ENCODE peak calls at places on chromosomes 6 and 20, in six cellular contexts. Y is esophagus squamous epithelium, K is heart left ventricle, T is K562, X is uterus, P is sigmoid colon. G is an unnamed sample.

GRCh38 chr6:52654007-52654406 is 16.9 kb upstream of the TMEM14A start:
- DNase-seq in Y (no peak), X (no peak), K (no peak), P (no peak), T (no peak), G (no peak)

GRCh38 chr6:105108631-105109262 is 71.1 kb downstream of the POPDC3 start:
- DNase-seq in T (no peak), K (no peak), P (no peak), Y (no peak), X (no peak), G (no peak)

GRCh38 chr6:73519943-73520687 is 717 bp downstream of the EEF1A1 start:
- DNase-seq in Y (no peak), T (peak; percentile 78), K (peak; percentile 89), P (peak; percentile 89), X (peak; percentile 70), G (peak; percentile 57)

GRCh38 chr6:138088307-138088744 is 18.9 kb downstream of the PERP start:
- DNase-seq in Y (no peak), T (no peak), P (no peak), K (no peak), X (no peak), G (no peak)

GRCh38 chr6:1901556-1901955 is 291.8 kb downstream of the FOXC1 start:
- DNase-seq in X (no peak), P (no peak), K (no peak), T (peak; percentile 10), Y (no peak), G (no peak)

GRCh38 chr6:33723576-33724085 is 12.1 kb upstream of the UQCC2 start:
- DNase-seq in T (no peak), X (no peak), P (no peak), K (no peak), Y (no peak), G (no peak)

GRCh38 chr6:33995046-33995872 is 150.6 kb downstream of the GRM4 start:
- DNase-seq in T (no peak), P (no peak), K (peak; percentile 34), Y (no peak), X (no peak), G (peak; percentile 68)

GRCh38 chr20:54219751-54220426 is 12.0 kb downstream of the PFDN4 start:
- DNase-seq in P (no peak), K (no peak), Y (no peak), X (no peak), T (peak; percentile 41), G (no peak)

GRCh38 chr6:140051521-140052455 is 677.3 kb upstream of the CITED2 start:
- DNase-seq in K (no peak), Y (no peak), P (no peak), X (no peak), T (no peak), G (no peak)

GRCh38 chr20:40965671-40966070 is 63.0 kb upstream of the TOP1 start:
- DNase-seq in Y (no peak), P (peak; percentile 20), X (no peak), K (no peak), T (no peak), G (no peak)

GRCh38 chr6:109790131-109790530 is 99.0 kb downstream of the FIG4 start:
- DNase-seq in Y (no peak), T (no peak), P (no peak), K (no peak), X (no peak), G (no peak)

GRCh38 chr6:136086686-136087085 is 163.4 kb downstream of the MTFR2 start:
- DNase-seq in K (no peak), Y (no peak), X (no peak), P (no peak), T (no peak), G (no peak)

DNA sequence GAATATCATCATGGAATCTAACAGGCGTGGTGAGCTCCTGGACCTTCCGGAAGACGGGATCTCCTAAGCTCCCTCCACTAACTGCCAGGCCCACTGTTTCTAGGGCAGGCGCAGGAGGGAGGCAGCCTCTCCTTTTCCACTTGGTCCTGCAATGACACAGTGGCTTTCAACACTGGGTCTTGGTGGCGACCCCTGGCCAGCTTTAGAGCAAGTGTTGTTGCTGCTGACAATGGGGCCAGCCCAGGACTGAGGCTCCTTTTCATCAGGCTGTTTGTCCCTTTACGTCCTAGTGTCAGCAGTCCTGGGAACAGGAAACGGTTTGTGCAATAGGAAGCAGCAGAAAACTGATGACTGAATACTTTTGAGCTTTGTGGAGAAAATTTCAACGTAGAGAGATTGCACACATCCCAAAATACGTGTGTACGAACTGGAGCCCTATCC is 9.7 kb upstream of the QKI start:
- DNase-seq in P (peak; percentile 74), T (no peak), Y (no peak), K (no peak), X (peak; percentile 34), G (no peak)
- TF ChIP-seq POLR2A in P (no peak), T (no peak), Y (peak; percentile 41), K (no peak), X (no peak), G (no peak)

GRCh38 chr20:57716893-57717292 is 7.1 kb upstream of the PMEPA1 start:
- DNase-seq in T (no peak), Y (no peak), K (peak; percentile 38), X (no peak), P (no peak), G (no peak)

GRCh38 chr20:57719951-57720350 is 10.1 kb upstream of the PMEPA1 start:
- DNase-seq in X (no peak), K (no peak), P (no peak), Y (no peak), T (no peak), G (no peak)

GRCh38 chr20:57716202-57716601 is 6.4 kb upstream of the PMEPA1 start:
- DNase-seq in P (no peak), K (peak; percentile 1), Y (no peak), X (no peak), T (no peak), G (no peak)

GRCh38 chr20:57718490-57719009 is 8.7 kb upstream of the PMEPA1 start:
- DNase-seq in X (peak; percentile 98), P (peak; percentile 99), Y (peak; percentile 76), K (peak; percentile 96), T (peak; percentile 92), G (peak; percentile 95)

GRCh38 chr20:57717797-57718196 is 8.0 kb upstream of the PMEPA1 start:
- DNase-seq in X (no peak), P (no peak), T (no peak), K (no peak), Y (no peak), G (no peak)
- H3K4me3 ChIP-seq in X (no peak overlapping the region), P (no peak overlapping the region), T (no peak overlapping the region), K (peak overlapping the region; percentile 1), Y (no peak overlapping the region), G (no peak overlapping the region)

GRCh38 chr6:166237611-166238010 is 70.0 kb upstream of the TBXT start:
- DNase-seq in T (no peak), X (no peak), K (no peak), P (no peak), Y (no peak), G (no peak)

GRCh38 chr6:166240889-166241288 is 67.3 kb downstream of the PRR18 start:
- DNase-seq in T (no peak), X (no peak), P (no peak), K (no peak), Y (no peak), G (no peak)

GRCh38 chr6:166236586-166236985 is 68.9 kb upstream of the TBXT start:
- DNase-seq in T (no peak), P (no peak), X (no peak), K (no peak), Y (no peak), G (no peak)

GRCh38 chr6:166235666-166236292 is 68.1 kb upstream of the TBXT start:
- DNase-seq in T (no peak), P (no peak), Y (no peak), X (no peak), K (no peak), G (no peak)
- TF ChIP-seq CTCF in T (no peak), P (no peak), Y (no peak), X (no peak), K (no peak), G (no peak)

GRCh38 chr20:46406200-46406985 is at the start of gene ELMO2:
- DNase-seq in K (peak; percentile 98), T (peak; percentile 97), Y (peak; percentile 91), P (peak; percentile 99), X (peak; percentile 99), G (peak; percentile 96)
- TF ChIP-seq POLR2A in K (no peak), T (peak; percentile 53), Y (peak; percentile 83), P (peak; percentile 58), X (no peak), G (no peak)

DNA sequence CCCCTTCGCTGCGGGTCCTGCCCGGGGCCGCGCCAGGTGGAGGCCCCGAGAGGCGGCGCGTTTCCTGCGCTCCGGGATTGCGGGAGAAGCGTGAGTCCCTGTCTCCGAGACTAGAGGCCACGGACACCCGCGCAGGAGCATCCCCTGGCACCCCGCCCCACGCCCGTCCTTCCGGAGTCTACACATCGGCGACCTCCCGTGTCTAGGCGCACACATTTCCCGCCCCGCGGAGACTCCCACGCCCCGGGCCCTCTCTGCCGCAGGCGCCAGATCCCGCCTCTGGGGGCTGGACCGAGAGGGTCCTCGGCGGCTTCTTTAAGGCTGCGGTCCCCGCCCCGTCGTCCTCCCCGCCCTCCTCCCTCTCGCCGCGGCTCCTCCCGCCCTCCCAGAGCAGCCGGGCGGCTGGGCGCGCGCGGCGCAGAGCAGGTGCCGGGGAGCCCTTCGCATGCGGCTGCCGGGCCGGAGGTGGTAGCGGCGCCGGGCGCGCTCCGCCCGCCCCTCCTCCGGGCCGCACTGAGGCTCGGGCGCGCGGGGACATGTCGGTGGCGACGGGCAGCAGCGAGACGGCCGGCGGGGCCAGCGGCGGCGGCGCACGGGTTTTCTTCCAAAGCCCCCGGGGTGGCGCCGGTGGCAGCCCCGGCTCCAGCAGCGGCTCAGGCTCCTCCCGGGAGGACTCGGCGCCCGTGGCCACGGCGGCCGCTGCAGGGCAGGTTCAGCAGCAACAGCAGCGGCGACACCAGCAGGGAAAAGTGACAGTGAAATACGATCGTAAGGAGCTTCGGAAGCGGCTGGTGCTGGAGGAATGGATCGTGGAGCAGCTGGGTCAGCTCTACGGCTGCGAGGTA is at the start of gene PPP1R14C:
- DNase-seq in T (peak; percentile 67), K (peak; percentile 69), Y (no peak), P (no peak), X (no peak), G (peak; percentile 53)
- H3K4me3 ChIP-seq in T (peak within 1 kb of the TSS; percentile 64), K (peak within 1 kb of the TSS; percentile 61), Y (peak within 1 kb of the TSS; percentile 63), P (peak within 1 kb of the TSS; percentile 52), X (peak within 1 kb of the TSS; percentile 9), G (peak within 1 kb of the TSS; percentile 70)

DNA sequence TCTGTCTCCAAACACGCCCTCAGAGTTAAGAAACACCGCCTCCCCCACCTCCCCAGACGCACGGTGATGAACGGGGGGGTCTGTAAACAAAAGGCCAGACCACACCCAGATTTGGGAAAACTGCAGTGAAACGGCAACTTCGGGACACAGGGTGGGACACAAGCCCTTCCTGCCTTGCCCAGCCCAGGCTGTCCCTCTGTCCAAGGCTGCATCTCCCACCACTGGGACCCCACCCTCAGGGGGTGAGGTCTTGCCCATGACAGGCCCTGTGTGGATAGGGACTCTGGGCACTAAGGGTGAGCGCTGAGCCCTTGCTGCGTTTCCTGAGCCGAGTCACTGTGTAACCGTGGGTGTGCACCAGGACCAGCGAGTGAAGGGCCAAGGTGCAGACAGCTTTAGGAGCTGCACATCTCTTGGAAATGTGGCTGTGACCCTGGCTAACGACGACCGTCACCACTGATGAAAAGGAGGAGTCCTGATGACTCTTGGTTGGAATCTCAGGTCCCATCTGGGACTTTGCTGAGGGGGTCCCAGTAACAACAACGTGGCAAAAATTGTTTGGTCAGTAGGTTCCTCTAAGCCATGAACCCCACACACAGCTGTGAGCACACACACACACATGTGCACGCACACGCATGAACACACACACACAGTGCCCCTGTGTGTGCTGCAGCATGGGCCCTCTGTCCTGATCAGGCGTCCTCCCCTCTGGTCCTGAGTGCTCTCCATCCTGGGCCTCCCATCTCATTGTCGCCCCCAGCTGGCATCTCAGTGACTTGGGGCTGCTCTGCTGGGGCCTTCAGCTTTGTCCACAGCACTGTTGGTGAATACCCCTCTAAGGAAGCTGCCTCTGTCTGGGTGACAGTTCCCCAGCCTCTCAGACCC is 100.6 kb downstream of the RAMACL start:
- DNase-seq in T (no peak), P (no peak), Y (no peak), X (no peak), K (no peak), G (no peak)
- TF ChIP-seq CTCF in T (peak; percentile 16), P (no peak), Y (no peak), X (no peak), K (no peak), G (no peak)